ENCODE peak calls at places on chromosomes 11 and 22, in six cellular contexts. S, D, K, Q, F and P are unnamed samples.

GRCh38 chr22:48895341-48895740 is 932.3 kb downstream of the BRD1 start:
- DNase-seq in K (no peak), F (no peak), D (no peak), Q (no peak), S (no peak), P (no peak)

GRCh38 chr11:61706452-61707400 is 26.5 kb downstream of the DAGLA start:
- DNase-seq in K (peak; percentile 45), F (no peak), D (no peak), Q (no peak), S (no peak), P (no peak)

GRCh38 chr11:33379931-33380330 is 122.8 kb downstream of the HIPK3 start:
- DNase-seq in S (no peak), Q (no peak), D (no peak), K (no peak), F (no peak), P (no peak)

GRCh38 chr22:23686416-23687024 is 4.3 kb upstream of the RGL4 start:
- DNase-seq in D (no peak), S (no peak), F (no peak), K (no peak), Q (no peak), P (no peak)

GRCh38 chr22:41888638-41889200 is 26.2 kb downstream of the SHISA8 start:
- DNase-seq in F (no peak), Q (no peak), S (no peak), D (no peak), K (no peak), P (no peak)

GRCh38 chr11:130629039-130629438 is 180.6 kb downstream of the ADAMTS15 start:
- DNase-seq in Q (no peak), K (no peak), F (no peak), S (no peak), D (no peak), P (no peak)

GRCh38 chr11:42234381-42235035 is 775.1 kb upstream of the LRRC4C start:
- DNase-seq in D (no peak), K (no peak), F (no peak), S (no peak), Q (no peak), P (no peak)

GRCh38 chr11:56885854-56886253 is 102.9 kb upstream of the OR5AK2 start:
- DNase-seq in D (no peak), K (no peak), F (no peak), S (no peak), Q (no peak), P (no peak)

GRCh38 chr11:1820463-1821325 is 14.1 kb upstream of the SYT8 start:
- DNase-seq in D (no peak), F (no peak), Q (no peak), K (no peak), S (no peak), P (no peak)

GRCh38 chr11:28627690-28628255 is 519.6 kb downstream of the METTL15 start:
- DNase-seq in F (no peak), Q (no peak), K (no peak), S (no peak), D (no peak), P (no peak)

GRCh38 chr11:39810358-39810757 is 1649.1 kb downstream of the LRRC4C start:
- DNase-seq in D (no peak), K (no peak), F (no peak), S (no peak), Q (no peak), P (no peak)

GRCh38 chr11:65356394-65356972 is 1.9 kb downstream of the TIGD3 start:
- DNase-seq in F (no peak), K (no peak), D (no peak), Q (no peak), S (no peak), P (no peak)

GRCh38 chr22:46031066-46031465 is 54.1 kb upstream of the WNT7B start:
- DNase-seq in S (no peak), D (no peak), Q (no peak), F (no peak), K (no peak), P (no peak)

GRCh38 chr11:45850446-45850845 is 3.2 kb downstream of the CRY2 start:
- DNase-seq in D (no peak), S (no peak), Q (no peak), K (no peak), F (no peak), P (no peak)

GRCh38 chr22:30286813-30287625 is 2.3 kb downstream of the CASTOR1 start:
- DNase-seq in K (peak; percentile 76), F (no peak), S (no peak), D (peak; percentile 98), Q (peak; percentile 45), P (no peak)

GRCh38 chr11:129723146-129723963 is 92.3 kb upstream of the TMEM45B start:
- DNase-seq in S (no peak), F (no peak), D (no peak), Q (no peak), K (no peak), P (no peak)

GRCh38 chr11:9820260-9820659 is 156.4 kb downstream of the SWAP70 start:
- DNase-seq in K (no peak), D (no peak), F (no peak), S (no peak), Q (no peak), P (no peak)

DNA sequence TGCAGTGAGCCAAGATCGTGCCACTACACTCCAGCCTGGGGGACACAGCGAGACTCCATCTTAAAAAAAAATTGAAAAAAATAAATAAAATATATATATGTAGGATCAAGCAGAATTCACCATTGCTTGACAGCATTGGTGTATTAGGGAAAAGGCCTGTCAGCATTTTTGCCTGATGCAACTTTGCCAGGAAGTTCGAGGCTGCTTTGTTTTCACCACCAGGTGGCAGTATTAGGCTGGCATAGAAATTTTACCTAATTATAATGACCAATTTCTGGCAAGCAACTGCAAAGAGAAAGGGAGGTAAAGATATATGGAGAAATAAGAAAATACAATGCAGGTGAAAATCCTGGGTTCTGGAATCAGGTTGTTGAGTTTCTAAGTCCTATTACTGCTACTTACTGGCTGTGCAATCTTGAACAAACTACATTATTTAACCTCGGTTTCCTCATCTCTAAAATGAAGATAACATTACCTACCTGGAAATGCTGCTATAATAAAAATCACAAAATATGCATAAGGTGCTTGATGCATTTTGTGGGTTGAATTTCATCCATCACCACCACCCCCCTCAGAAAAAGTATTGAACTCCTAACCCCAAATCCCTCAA is 24.7 kb downstream of the LAYN start:
- DNase-seq in K (peak; percentile 62), S (peak; percentile 32), Q (peak; percentile 39), D (peak; percentile 72), F (peak; percentile 63), P (peak; percentile 52)
- TF ChIP-seq YY1 in K (no peak), S (no peak), Q (no peak), D (no peak), F (peak; percentile 27), P (no peak)

GRCh38 chr22:29145321-29146072 is 60.2 kb upstream of the EMID1 start:
- DNase-seq in Q (no peak), F (no peak), K (no peak), D (peak; percentile 46), S (no peak), P (no peak)
- H3K36me3 ChIP-seq in Q (no peaks in the 10 kb centered on the region), F (no peaks in the 10 kb centered on the region), K (peaks cover 6% of the 10 kb centered on the region), D (no peaks in the 10 kb centered on the region), S (no peaks in the 10 kb centered on the region), P (peaks cover 5% of the 10 kb centered on the region)

GRCh38 chr22:49929553-49929979 is 11.1 kb downstream of the CRELD2 start:
- DNase-seq in F (no peak), S (no peak), Q (no peak), K (peak; percentile 80), D (peak; percentile 94), P (no peak)
- TF ChIP-seq ZNF274 in F (no peak), S (no peak), Q (no peak), K (no peak), D (no peak), P (no peak)

GRCh38 chr22:28002181-28002700 is 83.2 kb upstream of the PITPNB start:
- DNase-seq in F (no peak), K (no peak), S (no peak), D (no peak), Q (no peak), P (no peak)
- TF ChIP-seq YY1 in F (no peak), K (no peak), S (no peak), D (no peak), Q (no peak), P (no peak)